ENCODE peak calls at places on chromosomes 16 and 17, in nine cellular contexts. O, E, L, J, D, H, W, V and B are unnamed samples.

GRCh38 chr17:32335647-32336046 is 6.3 kb downstream of the C17orf75 start:
- DNase-seq in O (no peak), E (no peak), L (no peak), J (no peak), D (no peak), H (no peak), W (no peak), V (no peak), B (no peak)

GRCh38 chr17:55520402-55520801 is 9.2 kb upstream of the SMIM36 start:
- DNase-seq in O (no peak), E (no peak), L (no peak), J (no peak), D (no peak), H (no peak), W (no peak), V (no peak), B (no peak)

GRCh38 chr16:53523126-53523804 is 20.3 kb upstream of the AKTIP start:
- DNase-seq in O (no peak), E (no peak), L (no peak), J (no peak), D (no peak), H (no peak), W (no peak), V (no peak), B (no peak)

GRCh38 chr17:17349724-17350106 is 46.5 kb downstream of the NT5M start:
- DNase-seq in O (no peak), E (no peak), L (no peak), J (no peak), D (no peak), H (no peak), W (no peak), V (no peak), B (no peak)

GRCh38 chr16:85535352-85536072 is 77.6 kb upstream of the GSE1 start:
- DNase-seq in O (peak; percentile 96), E (no peak), L (no peak), J (no peak), D (peak; percentile 83), H (peak; percentile 71), W (no peak), V (no peak), B (no peak)

GRCh38 chr17:6706499-6706898 is 6.7 kb downstream of the SLC13A5 start:
- DNase-seq in O (no peak), E (no peak), L (no peak), J (no peak), D (no peak), H (no peak), W (no peak), V (no peak), B (no peak)

GRCh38 chr17:2474371-2474770 is 37.3 kb downstream of the METTL16 start:
- DNase-seq in O (no peak), E (no peak), L (no peak), J (no peak), D (no peak), H (no peak), W (no peak), V (no peak), B (no peak)

GRCh38 chr17:21165922-21166598 is 39.3 kb downstream of the DHRS7B start:
- DNase-seq in O (no peak), E (no peak), L (no peak), J (no peak), D (no peak), H (no peak), W (peak; percentile 66), V (no peak), B (no peak)

GRCh38 chr17:5680766-5681165 is 96.5 kb upstream of the NLRP1 start:
- DNase-seq in O (no peak), E (no peak), L (no peak), J (no peak), D (no peak), H (no peak), W (no peak), V (no peak), B (no peak)

GRCh38 chr17:27535975-27536374 is 79.7 kb downstream of the KSR1 start:
- DNase-seq in O (no peak), E (no peak), L (no peak), J (no peak), D (no peak), H (no peak), W (no peak), V (no peak), B (no peak)

GRCh38 chr17:3566551-3566950 is 8.9 kb upstream of the TRPV3 start:
- DNase-seq in O (peak; percentile 15), E (no peak), L (no peak), J (no peak), D (no peak), H (peak; percentile 41), W (no peak), V (no peak), B (no peak)

GRCh38 chr17:16086957-16087356 is 87.3 kb downstream of the TTC19 start:
- DNase-seq in O (no peak), E (no peak), L (no peak), J (no peak), D (no peak), H (no peak), W (no peak), V (no peak), B (no peak)

GRCh38 chr16:87436225-87437172 is 44.4 kb downstream of the MAP1LC3B start:
- DNase-seq in O (peak; percentile 70), E (no peak), L (no peak), J (no peak), D (no peak), H (no peak), W (no peak), V (no peak), B (peak; percentile 61)

GRCh38 chr16:35745821-35746248 is 2286.4 kb downstream of the TP53TG3F start:
- DNase-seq in O (no peak), E (no peak), L (no peak), J (no peak), D (no peak), H (peak; percentile 67), W (peak; percentile 47), V (no peak), B (no peak)
- TF ChIP-seq CTCF in O (no peak), E (no peak), L (no peak), J (no peak), D (no peak), H (no peak), W (no peak), V (no peak), B (no peak)

GRCh38 chr17:13576661-13577526 is 24.8 kb downstream of the HS3ST3A1 start:
- DNase-seq in O (no peak), E (no peak), L (no peak), J (no peak), D (no peak), H (no peak), W (no peak), V (no peak), B (no peak)
- TF ChIP-seq CTCF in O (peak; percentile 5), E (no peak), L (no peak), J (no peak), D (no peak), H (no peak), W (no peak), V (no peak), B (no peak)

GRCh38 chr17:58136669-58137279 is 11.4 kb upstream of the OR4D1 start:
- DNase-seq in O (peak; percentile 34), E (no peak), L (no peak), J (no peak), D (no peak), H (no peak), W (no peak), V (no peak), B (no peak)
- TF ChIP-seq CTCF in O (peak; percentile 46), E (no peak), L (no peak), J (no peak), D (peak; percentile 47), H (peak; percentile 23), W (no peak), V (no peak), B (no peak)

DNA sequence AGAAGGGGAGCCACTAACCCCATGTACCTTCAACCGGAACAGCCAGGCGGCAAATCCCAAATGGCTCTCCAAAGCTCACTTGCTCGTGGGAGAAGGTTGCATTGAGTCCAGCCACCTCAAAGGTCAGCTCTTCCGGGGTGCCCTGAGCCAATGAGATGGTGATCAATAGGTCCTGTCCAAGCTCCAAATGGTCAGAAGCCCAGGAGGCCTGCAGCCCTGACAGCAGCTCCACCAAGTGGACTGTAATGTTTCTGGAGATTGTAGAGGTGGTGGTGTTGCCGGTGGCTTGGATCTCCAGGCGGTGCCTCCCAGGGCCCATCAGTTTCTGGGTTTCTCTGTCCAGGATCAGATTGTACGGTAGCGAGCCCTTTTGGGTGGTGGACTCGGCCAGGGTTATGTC is 39.9 kb upstream of the BCO1 start:
- DNase-seq in O (peak; percentile 22), E (no peak), L (no peak), J (no peak), D (no peak), H (no peak), W (no peak), V (no peak), B (no peak)
- TF ChIP-seq CTCF in O (peak; percentile 30), E (no peak), L (no peak), J (no peak), D (peak; percentile 27), H (peak; percentile 7), W (no peak), V (no peak), B (no peak)

GRCh38 chr16:10751291-10751697 is 7.7 kb downstream of the NUBP1 start:
- DNase-seq in O (no peak), E (no peak), L (peak; percentile 33), J (no peak), D (no peak), H (no peak), W (no peak), V (no peak), B (no peak)
- TF ChIP-seq CTCF in O (no peak), E (no peak), L (no peak), J (no peak), D (peak; percentile 23), H (no peak), W (no peak), V (no peak), B (no peak)

DNA sequence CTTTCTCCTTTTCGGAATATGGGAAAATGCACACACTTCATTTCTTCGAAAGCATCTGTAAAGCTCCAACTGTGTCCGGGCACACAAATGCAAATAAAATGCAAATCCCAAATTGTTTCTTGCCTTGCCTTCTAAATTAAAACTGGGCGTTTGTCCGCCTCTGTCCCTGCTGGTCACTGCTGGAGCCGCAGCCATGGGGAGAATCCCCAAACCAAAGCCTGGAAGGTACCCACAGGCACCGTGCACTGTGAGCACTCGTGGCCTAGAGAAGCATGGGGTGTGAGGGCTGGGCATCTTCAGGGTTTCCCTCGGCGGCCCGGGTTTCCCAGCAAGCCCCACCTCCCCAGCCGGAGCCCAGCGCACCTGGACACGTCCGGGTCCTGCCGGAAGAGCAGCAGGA is 2.9 kb downstream of the SLC47A2 start:
- DNase-seq in O (no peak), E (no peak), L (no peak), J (no peak), D (no peak), H (no peak), W (no peak), V (no peak), B (no peak)
- TF ChIP-seq CTCF in O (no peak), E (no peak), L (no peak), J (no peak), D (peak; percentile 27), H (no peak), W (no peak), V (no peak), B (peak; percentile 23)